ENCODE peak calls at places on chromosomes 11 and 22, in nine cellular contexts. R, X, C, U, Q, Y, W, Z and P are unnamed samples.
A peak's percentile ranks its signal among the peaks of the same experiment; 100 is the strongest.

GRCh38 chr22:36986242-36986821 is 32.9 kb downstream of the TST start:
- DNase-seq in R (peak; percentile 53), W (peak; percentile 51), Q (no peak), Y (no peak), U (no peak), C (peak; percentile 41), X (no peak), Z (no peak), P (no peak)

GRCh38 chr11:124934862-124935547 is 842 bp downstream of the HEPACAM start:
- DNase-seq in Q (no peak), X (no peak), W (no peak), U (no peak), C (no peak), Y (no peak), Z (peak; percentile 90), R (no peak), P (no peak)

GRCh38 chr11:128711136-128711535 is 17.3 kb downstream of the FLI1 start:
- DNase-seq in C (no peak), Z (peak; percentile 58), X (no peak), Q (no peak), R (no peak), U (no peak), Y (no peak), W (no peak), P (no peak)

GRCh38 chr11:11149671-11150459 is 203.2 kb downstream of the CSNK2A3 start:
- DNase-seq in X (peak; percentile 63), U (no peak), R (no peak), Y (no peak), C (peak; percentile 67), W (no peak), Q (no peak), Z (no peak), P (no peak)

GRCh38 chr11:9077164-9077563 is 14.2 kb downstream of the SCUBE2 start:
- DNase-seq in U (no peak), X (no peak), Q (no peak), Z (no peak), C (no peak), W (no peak), R (no peak), Y (no peak), P (no peak)

GRCh38 chr11:129023968-129024676 is 81.5 kb upstream of the TP53AIP1 start:
- DNase-seq in Q (no peak), X (no peak), U (no peak), Z (no peak), R (no peak), C (no peak), Y (peak; percentile 43), W (peak; percentile 88), P (peak; percentile 81)

GRCh38 chr11:106131998-106132397 is 54.5 kb downstream of the AASDHPPT start:
- DNase-seq in U (no peak), X (no peak), W (no peak), C (no peak), Y (no peak), Z (no peak), Q (no peak), R (no peak), P (no peak)

GRCh38 chr11:18379201-18379600 is 15.2 kb upstream of the LDHA start:
- DNase-seq in R (no peak), Z (no peak), Y (no peak), U (no peak), W (peak; percentile 26), C (no peak), X (no peak), Q (no peak), P (no peak)